ENCODE peak calls at places on chromosomes 12 and 14, in five cellular contexts. Y, G, E, J and N are unnamed samples.

GRCh38 chr12:115960868-115961802 is 316.4 kb downstream of the MED13L start:
- DNase-seq in E (no peak), Y (no peak), G (no peak), J (no peak), N (no peak)

GRCh38 chr12:563250-563781 is 99.9 kb downstream of the NINJ2 start:
- DNase-seq in G (no peak), Y (no peak), J (no peak), E (no peak), N (peak)

GRCh38 chr14:70856851-70857498 is 47.7 kb upstream of the MAP3K9 start:
- DNase-seq in G (no peak), E (peak), Y (peak), J (no peak), N (no peak)

GRCh38 chr12:12503384-12504078 is 59.1 kb downstream of the DUSP16 start:
- DNase-seq in G (no peak), J (no peak), Y (no peak), E (no peak), N (no peak)

GRCh38 chr14:26841920-26842741 is 244.3 kb upstream of the NOVA1 start:
- DNase-seq in J (no peak), Y (peak), G (no peak), E (no peak), N (no peak)

GRCh38 chr12:109291531-109292341 is 17.3 kb downstream of the FOXN4 start:
- DNase-seq in G (peak), J (no peak), E (no peak), Y (peak), N (no peak)

GRCh38 chr12:71999795-72000194 is 61.1 kb downstream of the TPH2 start:
- DNase-seq in E (no peak), J (no peak), Y (no peak), G (no peak), N (no peak)

GRCh38 chr14:102888748-102889147 is 33.7 kb upstream of the AMN start:
- DNase-seq in G (no peak), J (no peak), Y (no peak), E (no peak), N (no peak)

GRCh38 chr14:99971087-99971928 is 93.9 kb upstream of the EVL start:
- DNase-seq in J (peak), E (peak), Y (peak), G (peak), N (peak)

GRCh38 chr14:68562911-68563255 is 230.0 kb downstream of the ZFP36L1 start:
- DNase-seq in G (no peak), Y (no peak), J (no peak), E (no peak), N (no peak)

GRCh38 chr12:25531502-25532052 is 21.5 kb downstream of the LMNTD1 start:
- DNase-seq in Y (no peak), E (no peak), G (no peak), J (no peak), N (no peak)

GRCh38 chr14:76876076-76876475 is 49.9 kb downstream of the LRRC74A start:
- DNase-seq in E (peak), Y (peak), J (peak), G (peak), N (peak)

GRCh38 chr12:120690978-120691377 is 4.0 kb downstream of the MLEC start:
- DNase-seq in E (no peak), G (no peak), Y (no peak), J (no peak), N (no peak)

GRCh38 chr12:126353604-126354003 is 1288.4 kb downstream of the AACS start:
- DNase-seq in J (no peak), G (no peak), E (no peak), Y (peak), N (no peak)

GRCh38 chr12:112096070-112096469 is 12.5 kb downstream of the NAA25 start:
- DNase-seq in Y (no peak), G (no peak), E (no peak), J (no peak), N (no peak)

GRCh38 chr12:50699149-50699548 is 64.8 kb upstream of the ATF1 start:
- DNase-seq in G (no peak), E (no peak), J (no peak), Y (no peak), N (no peak)

GRCh38 chr12:27572486-27573255 is 48.7 kb downstream of the PPFIBP1 start:
- DNase-seq in Y (no peak), J (no peak), G (no peak), E (no peak), N (no peak)

GRCh38 chr14:21088687-21089086 is 9.8 kb downstream of the ZNF219 start:
- DNase-seq in J (no peak), G (no peak), Y (no peak), E (no peak), N (no peak)

GRCh38 chr14:104399432-104400155 is 180.0 kb upstream of the C14orf180 start:
- DNase-seq in G (no peak), J (no peak), Y (no peak), E (no peak), N (peak)

GRCh38 chr12:93167841-93168492 is 209.8 kb upstream of the NUDT4 start:
- DNase-seq in J (no peak), Y (no peak), E (peak), G (no peak), N (no peak)

GRCh38 chr12:107369006-107369405 is 275.7 kb upstream of the CRY1 start:
- DNase-seq in E (no peak), G (no peak), Y (no peak), J (no peak), N (no peak)